ENCODE peak calls at places on chromosomes 4 and X, in nine cellular contexts. H is NCI-H226; V is cardiac muscle cell; R is HFF-Myc; D is mesendoderm; E is activated CD8-positive, alpha-beta memory T cell treated with anti-CD3 and anti-CD28 coated beads for 1 hour; K is PC-3; W is left ventricle myocardium superior; Y is NCI-H187. J is an unnamed sample.

GRCh38 chr4:147793973-147794690 is 62.2 kb downstream of the ARHGAP10 start:
- DNase-seq in H (no peak), V (no peak), R (no peak), D (no peak), E (no peak), K (peak), W (no peak), Y (no peak), J (no peak)

GRCh38 chrX:63993936-63994335 is 208.9 kb upstream of the ARHGEF9 start:
- DNase-seq in H (no peak), V (no peak), R (no peak), D (no peak), E (no peak), K (no peak), W (no peak), Y (no peak), J (no peak)

GRCh38 chr4:104408893-104409292 is 85.8 kb downstream of the CXXC4 start:
- DNase-seq in H (no peak), V (no peak), R (no peak), D (no peak), E (no peak), K (no peak), W (no peak), Y (no peak), J (no peak)

GRCh38 chr4:96228463-96228862 is 388.6 kb downstream of the PDHA2 start:
- DNase-seq in H (no peak), V (no peak), R (no peak), D (peak), E (no peak), K (no peak), W (no peak), Y (no peak), J (no peak)

GRCh38 chr4:7970031-7970946 is 30.6 kb upstream of the AFAP1 start:
- DNase-seq in H (peak), V (peak), R (no peak), D (peak), E (no peak), K (peak), W (no peak), Y (no peak), J (no peak)

GRCh38 chr4:168153596-168154440 is 61.5 kb downstream of the ANXA10 start:
- DNase-seq in H (peak), V (peak), R (peak), D (peak), E (no peak), K (peak), W (peak), Y (peak), J (peak)

GRCh38 chr4:16116019-16116418 is 32.2 kb upstream of the PROM1 start:
- DNase-seq in H (no peak), V (no peak), R (no peak), D (no peak), E (no peak), K (no peak), W (no peak), Y (no peak), J (no peak)

GRCh38 chr4:162644346-162644745 is 480.5 kb upstream of the FSTL5 start:
- DNase-seq in H (no peak), V (no peak), R (no peak), D (peak), E (no peak), K (no peak), W (no peak), Y (no peak), J (no peak)

GRCh38 chr4:6190486-6190885 is 9.9 kb downstream of the JAKMIP1 start:
- DNase-seq in H (no peak), V (no peak), R (no peak), D (no peak), E (no peak), K (no peak), W (no peak), Y (no peak), J (no peak)

GRCh38 chrX:136065044-136065671 is 79.9 kb downstream of the SLC9A6 start:
- DNase-seq in H (peak), V (peak), R (no peak), D (peak), E (no peak), K (peak), W (peak), Y (no peak), J (no peak)

GRCh38 chrX:2781698-2782097 is 29.9 kb downstream of the XG start:
- DNase-seq in H (no peak), V (no peak), R (no peak), D (no peak), E (no peak), K (no peak), W (no peak), Y (no peak), J (no peak)

GRCh38 chr4:74969507-74970474 is 36.9 kb downstream of the PARM1 start:
- DNase-seq in H (no peak), V (peak), R (no peak), D (peak), E (no peak), K (no peak), W (peak), Y (no peak), J (no peak)

GRCh38 chrX:97743014-97743413 is 859.3 kb downstream of the RPA4 start:
- DNase-seq in H (no peak), V (peak), R (no peak), D (no peak), E (no peak), K (no peak), W (peak), Y (no peak), J (no peak)

GRCh38 chr4:54099959-54100606 is at the start of gene GSX2:
- DNase-seq in H (no peak), V (no peak), R (no peak), D (peak), E (no peak), K (no peak), W (peak), Y (no peak), J (no peak)

GRCh38 chrX:48465336-48465933 is 4.6 kb downstream of the SLC38A5 start:
- DNase-seq in H (no peak), V (peak), R (peak), D (no peak), E (no peak), K (peak), W (no peak), Y (no peak), J (peak)

GRCh38 chr4:80685219-80685618 is 345.3 kb upstream of the BMP3 start:
- DNase-seq in H (peak), V (no peak), R (no peak), D (no peak), E (no peak), K (no peak), W (no peak), Y (no peak), J (no peak)

GRCh38 chr4:95289028-95289634 is 259.6 kb downstream of the UNC5C start:
- DNase-seq in H (peak), V (peak), R (no peak), D (no peak), E (no peak), K (peak), W (no peak), Y (no peak), J (no peak)

GRCh38 chrX:24693453-24694202 is at the start of gene POLA1:
- DNase-seq in H (peak), V (peak), R (peak), D (peak), E (no peak), K (peak), W (peak), Y (peak), J (peak)

GRCh38 chr4:140893939-140894338 is 137.8 kb upstream of the TBC1D9 start:
- DNase-seq in H (no peak), V (peak), R (peak), D (no peak), E (no peak), K (no peak), W (no peak), Y (no peak), J (peak)

GRCh38 chrX:101265869-101266428 is 25.2 kb downstream of the TAF7L start:
- DNase-seq in H (peak), V (peak), R (peak), D (no peak), E (no peak), K (peak), W (no peak), Y (no peak), J (peak)